ENCODE peak calls at places on chromosomes 3 and 15, in six cellular contexts. F, E, M, X, D and C are unnamed samples.

GRCh38 chr3:96449803-96450202 is 364.6 kb upstream of the EPHA6 start:
- DNase-seq in F (no peak), E (no peak), M (no peak), X (no peak), D (no peak), C (no peak)

GRCh38 chr3:170802164-170803151 is 67.5 kb downstream of the RPL22L1 start:
- DNase-seq in F (no peak), E (peak), M (peak), X (no peak), D (peak), C (peak)

GRCh38 chr3:189121088-189121487 is 50.7 kb upstream of the TPRG1 start:
- DNase-seq in F (no peak), E (no peak), M (no peak), X (no peak), D (no peak), C (no peak)

GRCh38 chr3:114650808-114651207 is 357.0 kb downstream of the TIGIT start:
- DNase-seq in F (no peak), E (peak), M (peak), X (no peak), D (peak), C (no peak)

GRCh38 chr3:178968996-178969700 is 102.5 kb downstream of the ZMAT3 start:
- DNase-seq in F (no peak), E (no peak), M (no peak), X (no peak), D (no peak), C (no peak)

GRCh38 chr3:33915796-33916589 is 117.6 kb downstream of the PDCD6IP start:
- DNase-seq in F (no peak), E (peak), M (peak), X (no peak), D (peak), C (peak)

GRCh38 chr3:48434591-48435222 is 4.8 kb upstream of the PLXNB1 start:
- DNase-seq in F (no peak), E (no peak), M (no peak), X (no peak), D (no peak), C (no peak)

GRCh38 chr15:88604972-88605506 is 16.1 kb upstream of the AEN start:
- DNase-seq in F (no peak), E (no peak), M (no peak), X (no peak), D (no peak), C (no peak)

GRCh38 chr3:106560451-106560966 is 691.7 kb upstream of the CBLB start:
- DNase-seq in F (no peak), E (peak), M (no peak), X (no peak), D (peak), C (peak)

GRCh38 chr15:51751687-51752683 is 588 bp downstream of the TMOD2 start:
- DNase-seq in F (peak), E (peak), M (peak), X (peak), D (no peak), C (no peak)

GRCh38 chr3:146020969-146021368 is 140.0 kb downstream of the PLOD2 start:
- DNase-seq in F (no peak), E (no peak), M (peak), X (no peak), D (no peak), C (peak)

GRCh38 chr3:123137001-123137400 is 64.7 kb upstream of the SEC22A start:
- DNase-seq in F (no peak), E (no peak), M (no peak), X (no peak), D (no peak), C (no peak)

GRCh38 chr3:114057011-114057347 is 442 bp downstream of the QTRT2 start:
- DNase-seq in F (no peak), E (no peak), M (no peak), X (no peak), D (no peak), C (no peak)

GRCh38 chr3:8563146-8563545 is 61.5 kb downstream of the LMCD1 start:
- DNase-seq in F (no peak), E (no peak), M (no peak), X (no peak), D (no peak), C (no peak)

GRCh38 chr3:24305795-24306467 is 188.7 kb downstream of the THRB start:
- DNase-seq in F (peak), E (no peak), M (peak), X (no peak), D (peak), C (peak)

GRCh38 chr3:186461141-186461540 is 83.0 kb downstream of the CRYGS start:
- DNase-seq in F (no peak), E (peak), M (peak), X (no peak), D (peak), C (peak)

GRCh38 chr3:48187579-48188265 is 495 bp downstream of the CDC25A start:
- DNase-seq in F (peak), E (no peak), M (peak), X (peak), D (no peak), C (no peak)

GRCh38 chr15:82767163-82767829 is 38.6 kb downstream of the FSD2 start:
- DNase-seq in F (no peak), E (no peak), M (no peak), X (no peak), D (no peak), C (no peak)

GRCh38 chr3:36763850-36764703 is at the start of gene DCLK3:
- DNase-seq in F (peak), E (no peak), M (peak), X (no peak), D (no peak), C (no peak)

GRCh38 chr15:29924750-29925149 is 102.5 kb upstream of the TJP1 start:
- DNase-seq in F (peak), E (peak), M (peak), X (peak), D (peak), C (no peak)

GRCh38 chr3:130737622-130738021 is 9.0 kb downstream of the PIK3R4 start:
- DNase-seq in F (no peak), E (no peak), M (no peak), X (no peak), D (no peak), C (peak)

GRCh38 chr3:47573190-47574172 is 5.2 kb downstream of the CSPG5 start:
- DNase-seq in F (no peak), E (no peak), M (no peak), X (no peak), D (no peak), C (no peak)

GRCh38 chr3:187689984-187690383 is 12.4 kb downstream of the RTP2 start:
- DNase-seq in F (no peak), E (no peak), M (no peak), X (no peak), D (peak), C (no peak)

GRCh38 chr15:47548986-47549385 is 168.3 kb upstream of the SEMA6D start:
- DNase-seq in F (no peak), E (no peak), M (no peak), X (no peak), D (no peak), C (no peak)

GRCh38 chr15:99981223-99981647 is 248.0 kb upstream of the LYSMD4 start:
- DNase-seq in F (no peak), E (peak), M (no peak), X (no peak), D (no peak), C (no peak)

GRCh38 chr3:16888785-16889607 is 4.2 kb downstream of the PLCL2 start:
- DNase-seq in F (no peak), E (no peak), M (no peak), X (no peak), D (no peak), C (no peak)

GRCh38 chr3:138072816-138073215 is 42.6 kb downstream of the DZIP1L start:
- DNase-seq in F (no peak), E (no peak), M (peak), X (no peak), D (no peak), C (no peak)

GRCh38 chr15:70433583-70434288 is 329.6 kb downstream of the UACA start:
- DNase-seq in F (no peak), E (no peak), M (no peak), X (no peak), D (no peak), C (no peak)
- TF ChIP-seq CTCF in F (no peak), E (no peak), M (no peak), X (no peak), D (no peak), C (no peak)

GRCh38 chr3:10697918-10698317 is 118.1 kb upstream of the SLC6A11 start:
- DNase-seq in F (no peak), E (peak), M (peak), X (no peak), D (no peak), C (peak)

GRCh38 chr3:10695595-10696285 is 120.3 kb upstream of the SLC6A11 start:
- DNase-seq in F (no peak), E (no peak), M (no peak), X (no peak), D (no peak), C (no peak)

GRCh38 chr3:10692039-10692438 is 124.0 kb upstream of the SLC6A11 start:
- DNase-seq in F (no peak), E (no peak), M (no peak), X (no peak), D (no peak), C (no peak)

GRCh38 chr3:10694194-10694593 is 121.8 kb upstream of the SLC6A11 start:
- DNase-seq in F (no peak), E (no peak), M (no peak), X (no peak), D (no peak), C (no peak)

DNA sequence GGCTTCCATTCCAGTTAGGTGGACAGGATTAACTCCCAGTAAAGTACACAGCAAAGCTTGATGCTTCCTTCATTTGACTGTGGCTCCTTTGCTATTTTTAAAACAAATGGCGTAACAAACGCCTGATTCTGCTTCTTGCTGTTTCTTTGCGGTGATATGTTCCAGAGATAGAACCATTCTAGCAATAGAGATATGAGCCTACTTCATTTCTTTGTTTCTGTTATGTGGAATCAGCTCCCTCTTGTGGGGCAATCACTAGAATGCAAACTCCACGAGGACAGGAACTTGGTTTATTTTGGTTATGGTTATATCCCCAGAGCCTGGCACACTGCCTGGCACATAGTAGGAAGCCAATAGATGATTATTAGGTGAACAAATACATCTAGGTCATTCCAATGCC is 122.6 kb upstream of the SLC6A11 start:
- DNase-seq in F (no peak), E (peak), M (no peak), X (no peak), D (peak), C (peak)
- TF ChIP-seq CTCF in F (no peak), E (no peak), M (no peak), X (no peak), D (peak), C (no peak)

DNA sequence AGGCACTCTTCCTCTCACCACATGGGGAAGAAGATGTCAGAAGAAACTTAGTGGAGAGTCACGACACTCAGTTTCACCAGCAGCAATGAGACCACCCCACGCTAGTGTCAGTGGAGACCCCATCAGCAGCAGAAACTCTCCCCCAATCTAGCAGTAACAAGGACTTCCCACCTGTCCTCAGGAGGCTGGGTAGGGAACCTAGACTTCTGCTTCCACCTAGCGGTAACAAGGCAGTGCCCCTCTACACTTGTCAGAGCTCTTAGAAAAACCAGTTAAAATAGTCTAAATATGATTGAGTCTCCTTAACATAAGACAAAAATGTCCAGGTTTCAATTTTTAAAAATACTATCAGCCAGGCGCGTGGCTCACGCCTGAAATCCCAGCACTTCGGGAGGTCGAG is 57.3 kb downstream of the TRAT1 start:
- DNase-seq in F (no peak), E (no peak), M (no peak), X (no peak), D (no peak), C (no peak)
- TF ChIP-seq CTCF in F (no peak), E (no peak), M (no peak), X (no peak), D (no peak), C (no peak)

GRCh38 chr3:72891053-72891855 is 3.4 kb downstream of the GXYLT2 start:
- DNase-seq in F (no peak), E (peak), M (peak), X (no peak), D (peak), C (peak)
- TF ChIP-seq CTCF in F (no peak), E (no peak), M (no peak), X (no peak), D (peak), C (no peak)

GRCh38 chr3:10364816-10365215 is 43.9 kb upstream of the SEC13 start:
- DNase-seq in F (no peak), E (no peak), M (no peak), X (no peak), D (no peak), C (no peak)

GRCh38 chr3:10366681-10367101 is 45.8 kb upstream of the SEC13 start:
- DNase-seq in F (no peak), E (peak), M (no peak), X (no peak), D (peak), C (peak)

GRCh38 chr3:10365316-10365715 is 44.4 kb upstream of the SEC13 start:
- DNase-seq in F (no peak), E (no peak), M (no peak), X (no peak), D (no peak), C (no peak)

GRCh38 chr3:10367466-10367865 is 46.6 kb upstream of the SEC13 start:
- DNase-seq in F (no peak), E (no peak), M (no peak), X (no peak), D (no peak), C (no peak)

DNA sequence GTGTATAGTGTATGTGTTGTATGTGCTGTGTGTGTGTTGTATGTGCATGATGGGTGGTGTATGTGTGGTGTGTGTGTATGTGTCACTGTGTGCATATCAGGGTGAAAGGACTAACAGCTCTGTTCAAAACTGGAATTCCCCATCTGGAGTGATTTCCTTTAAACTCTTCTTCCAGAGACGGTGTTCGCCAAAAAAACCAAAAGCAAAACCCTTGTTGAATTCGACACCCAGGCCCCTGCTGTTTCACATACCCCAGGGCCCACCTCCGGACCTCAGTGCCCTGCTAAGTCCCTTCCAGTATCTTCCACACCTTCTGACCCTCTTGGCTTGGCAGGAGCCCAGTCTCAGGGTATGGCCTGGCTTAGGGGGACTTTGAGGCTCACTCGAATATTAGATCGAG is 44.9 kb upstream of the SEC13 start:
- DNase-seq in F (no peak), E (peak), M (no peak), X (no peak), D (peak), C (no peak)
- TF ChIP-seq CTCF in F (no peak), E (no peak), M (no peak), X (no peak), D (no peak), C (no peak)

DNA sequence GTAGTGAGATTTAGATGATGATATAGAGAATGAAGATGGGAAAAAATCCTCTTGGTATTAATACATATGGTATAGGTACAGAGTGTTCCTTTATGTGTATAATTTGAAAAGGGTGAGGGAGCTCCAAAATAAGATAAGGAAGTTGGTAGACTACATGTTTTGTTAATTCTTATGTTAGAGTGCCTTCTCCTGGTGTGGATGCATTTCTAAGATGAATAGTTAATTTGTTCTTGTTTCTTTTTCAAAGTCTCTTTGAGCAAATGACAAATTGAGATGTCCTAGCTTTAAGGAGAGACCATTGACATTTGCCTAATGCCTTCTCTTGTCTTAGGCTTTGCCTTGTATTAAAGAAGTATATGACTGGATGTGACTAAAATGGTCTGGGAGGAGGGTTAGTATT is 34.1 kb downstream of the AKAP13 start:
- DNase-seq in F (no peak), E (peak), M (no peak), X (no peak), D (peak), C (peak)
- TF ChIP-seq CTCF in F (no peak), E (peak), M (peak), X (peak), D (no peak), C (no peak)

GRCh38 chr3:142151828-142152227 is 2.5 kb upstream of the TFDP2 start:
- DNase-seq in F (no peak), E (no peak), M (no peak), X (no peak), D (no peak), C (no peak)

GRCh38 chr3:142152349-142152748 is 3.0 kb upstream of the TFDP2 start:
- DNase-seq in F (peak), E (no peak), M (no peak), X (no peak), D (no peak), C (peak)

GRCh38 chr3:142148871-142149860 is at the start of gene TFDP2:
- DNase-seq in F (peak), E (peak), M (peak), X (peak), D (peak), C (peak)

GRCh38 chr3:142150271-142150670 is 927 bp upstream of the TFDP2 start:
- DNase-seq in F (no peak), E (no peak), M (no peak), X (no peak), D (no peak), C (no peak)

DNA sequence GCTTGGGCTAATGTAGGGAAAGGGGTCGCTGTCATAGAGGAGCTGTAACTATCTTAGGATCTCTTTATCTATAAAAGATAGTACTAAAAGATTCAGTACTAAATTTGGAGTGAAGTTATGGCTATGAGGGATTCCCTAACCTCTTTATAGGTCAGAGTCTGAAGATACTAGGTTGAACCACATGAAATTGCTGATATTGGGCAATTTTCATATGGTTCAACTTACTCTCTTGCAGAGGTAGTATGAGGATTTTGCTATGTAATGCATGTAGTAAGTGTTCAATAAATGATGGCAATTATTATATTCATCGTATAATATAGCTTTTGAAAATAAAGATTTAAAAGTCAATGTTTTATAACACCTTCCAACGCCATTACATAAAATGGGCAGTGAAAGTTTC is 1.9 kb upstream of the TFDP2 start:
- DNase-seq in F (no peak), E (no peak), M (no peak), X (no peak), D (no peak), C (no peak)
- TF ChIP-seq CTCF in F (no peak), E (no peak), M (no peak), X (no peak), D (no peak), C (no peak)

DNA sequence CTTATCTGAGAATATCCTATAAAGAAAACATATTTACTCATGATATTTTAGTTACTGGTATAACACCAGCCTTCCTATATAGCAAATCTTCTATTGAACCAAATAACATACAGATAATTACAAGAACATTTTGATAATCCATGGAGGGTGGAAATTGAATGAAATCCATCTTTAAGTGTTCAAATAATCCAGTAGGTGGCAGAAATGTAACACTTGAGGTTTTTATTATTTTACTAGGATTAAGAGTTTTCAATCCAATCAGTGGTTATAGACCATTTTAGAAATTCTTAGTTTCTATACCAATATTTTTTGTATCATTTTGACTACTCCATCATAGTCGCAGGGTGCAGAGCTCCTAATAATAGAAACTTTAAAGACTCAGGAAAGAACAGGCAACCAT is 101.9 kb upstream of the KCNH8 start:
- DNase-seq in F (no peak), E (no peak), M (no peak), X (no peak), D (no peak), C (peak)
- TF ChIP-seq CTCF in F (no peak), E (no peak), M (no peak), X (no peak), D (no peak), C (peak)